ENCODE peak calls at places on chromosomes 2 and 18, in five cellular contexts. Z, S, I, L and D are unnamed samples. For H3K27me3, the result is how much of the 10 kb centered on the place peaks cover.

GRCh38 chr2:85878719-85879390 is 9.9 kb downstream of the ST3GAL5 start:
- DNase-seq in Z (no peak), S (no peak), I (no peak), L (no peak), D (no peak)

GRCh38 chr2:60710707-60711106 is 45.4 kb upstream of the PAPOLG start:
- DNase-seq in Z (no peak), S (no peak), I (no peak), L (no peak), D (peak)

GRCh38 chr2:160332318-160332717 is 132.2 kb upstream of the ITGB6 start:
- DNase-seq in Z (no peak), S (no peak), I (peak), L (no peak), D (no peak)

GRCh38 chr2:214378455-214379103 is 32.3 kb upstream of the VWC2L start:
- DNase-seq in Z (no peak), S (no peak), I (no peak), L (no peak), D (no peak)

GRCh38 chr2:62464608-62465007 is 41.4 kb downstream of the TMEM17 start:
- DNase-seq in Z (no peak), S (no peak), I (no peak), L (no peak), D (no peak)

GRCh38 chr18:11751305-11752115 is 62.4 kb downstream of the GNAL start:
- DNase-seq in Z (no peak), S (no peak), I (peak), L (no peak), D (no peak)

GRCh38 chr2:18833941-18834340 is 244.6 kb upstream of the NT5C1B start:
- DNase-seq in Z (no peak), S (no peak), I (no peak), L (no peak), D (no peak)

GRCh38 chr2:111923271-111923670 is 24.9 kb downstream of the MERTK start:
- DNase-seq in Z (no peak), S (no peak), I (no peak), L (no peak), D (no peak)

GRCh38 chr2:59025157-59025757 is 784.1 kb upstream of the FANCL start:
- DNase-seq in Z (peak), S (no peak), I (peak), L (peak), D (peak)

GRCh38 chr2:199973703-199974102 is 18.3 kb downstream of the MAIP1 start:
- DNase-seq in Z (no peak), S (no peak), I (peak), L (peak), D (no peak)

GRCh38 chr2:101958071-101958470 is 33.7 kb upstream of the IL1R2 start:
- DNase-seq in Z (no peak), S (no peak), I (no peak), L (no peak), D (peak)

GRCh38 chr18:70490008-70490933 is 201.4 kb downstream of the SOCS6 start:
- DNase-seq in Z (peak), S (no peak), I (peak), L (peak), D (peak)

GRCh38 chr2:19643117-19643518 is 258.7 kb downstream of the TTC32 start:
- DNase-seq in Z (no peak), S (peak), I (no peak), L (no peak), D (no peak)

GRCh38 chr2:136108461-136108860 is 9.5 kb downstream of the CXCR4 start:
- DNase-seq in Z (no peak), S (no peak), I (no peak), L (no peak), D (no peak)

GRCh38 chr18:395481-396250 is 104.8 kb downstream of the COLEC12 start:
- DNase-seq in Z (no peak), S (no peak), I (peak), L (no peak), D (no peak)

DNA sequence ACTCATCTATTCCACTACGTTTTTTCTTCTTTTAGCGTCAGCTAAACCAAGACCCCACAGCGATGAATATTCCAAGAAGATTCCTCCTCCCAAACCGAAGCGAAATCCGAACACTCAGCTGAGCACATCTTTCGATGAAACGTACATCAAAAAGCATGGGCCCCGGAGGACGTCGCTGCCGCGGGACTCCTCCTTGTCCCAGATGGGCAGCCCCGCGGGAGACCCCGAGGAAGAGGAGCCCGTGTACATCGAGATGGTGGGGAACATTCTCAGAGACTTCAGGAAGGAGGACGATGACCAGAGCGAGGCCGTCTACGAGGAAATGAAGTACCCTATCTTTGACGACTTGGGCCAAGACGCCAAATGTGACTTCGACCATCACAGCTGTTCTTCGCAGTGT is 182.4 kb downstream of the NYAP2 start:
- DNase-seq in Z (no peak), S (no peak), I (no peak), L (no peak), D (no peak)
- TF ChIP-seq GABPA in Z (no peak), S (no peak), I (no peak), L (no peak), D (no peak)

GRCh38 chr2:96527990-96528679 is 8.4 kb upstream of the ARID5A start:
- DNase-seq in Z (no peak), S (peak), I (no peak), L (no peak), D (peak)
- H3K27me3 ChIP-seq in Z (under half), S (under half), I (under half), L (under half), D (under half)

DNA sequence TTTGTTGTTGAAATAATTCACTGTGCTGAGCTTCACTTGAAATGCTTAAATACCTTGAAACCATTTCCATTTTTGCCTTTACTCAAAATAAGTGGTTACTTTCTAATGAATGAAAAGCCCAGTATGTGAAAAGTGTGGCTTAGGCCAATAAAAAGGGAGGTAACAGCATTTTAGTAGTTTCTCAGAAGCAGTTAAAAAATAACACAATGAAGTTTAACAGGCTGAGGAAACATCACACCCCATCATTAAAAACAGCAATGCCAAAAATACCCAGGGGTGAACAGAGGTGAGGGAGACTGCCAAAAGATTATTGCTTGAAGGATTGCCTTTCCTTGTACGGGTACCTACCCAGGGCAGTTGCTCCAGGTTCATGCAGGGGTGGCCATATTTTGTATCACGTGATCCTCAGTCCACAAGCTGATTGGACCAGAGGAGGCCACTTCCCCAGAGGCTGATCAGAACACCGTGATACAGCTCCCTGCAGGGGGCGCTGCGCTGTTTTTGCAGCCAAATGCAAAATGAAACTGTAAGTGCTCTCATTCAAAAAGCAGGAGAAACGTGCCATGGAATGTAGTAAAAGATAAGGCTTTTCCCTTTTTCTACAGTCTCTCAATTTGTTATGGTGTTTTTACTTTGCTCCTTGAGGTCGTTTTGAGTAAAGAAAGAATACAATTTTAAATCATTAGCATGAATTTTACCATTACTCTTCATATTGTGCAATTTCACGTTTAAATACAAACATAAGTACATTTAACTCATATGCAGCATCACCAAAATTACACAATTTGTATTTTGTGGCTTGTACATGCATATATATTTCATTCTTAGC is 70.2 kb upstream of the SH3BP4 start:
- DNase-seq in Z (peak), S (no peak), I (peak), L (peak), D (peak)
- TF ChIP-seq GABPA in Z (no peak), S (no peak), I (no peak), L (no peak), D (no peak)

GRCh38 chr18:34283506-34283905 is 58.8 kb upstream of the NOL4 start:
- DNase-seq in Z (no peak), S (no peak), I (no peak), L (no peak), D (no peak)

GRCh38 chr18:34280653-34281052 is 55.9 kb upstream of the NOL4 start:
- DNase-seq in Z (no peak), S (no peak), I (no peak), L (no peak), D (no peak)
- H3K27me3 ChIP-seq in Z (under half), S (under half), I (under half), L (under half), D (under half)

GRCh38 chr18:37405229-37405628 is 160.4 kb downstream of the CELF4 start:
- DNase-seq in Z (no peak), S (no peak), I (no peak), L (no peak), D (no peak)

GRCh38 chr18:37408676-37409305 is 156.8 kb downstream of the CELF4 start:
- DNase-seq in Z (no peak), S (no peak), I (no peak), L (no peak), D (no peak)

GRCh38 chr18:37405772-37406171 is 159.8 kb downstream of the CELF4 start:
- DNase-seq in Z (no peak), S (no peak), I (no peak), L (no peak), D (no peak)

GRCh38 chr18:37409870-37410269 is 155.7 kb downstream of the CELF4 start:
- DNase-seq in Z (no peak), S (no peak), I (no peak), L (no peak), D (no peak)

GRCh38 chr18:37407571-37407970 is 158.0 kb downstream of the CELF4 start:
- DNase-seq in Z (no peak), S (no peak), I (no peak), L (no peak), D (no peak)
- TF ChIP-seq GABPA in Z (no peak), S (no peak), I (no peak), L (no peak), D (no peak)

DNA sequence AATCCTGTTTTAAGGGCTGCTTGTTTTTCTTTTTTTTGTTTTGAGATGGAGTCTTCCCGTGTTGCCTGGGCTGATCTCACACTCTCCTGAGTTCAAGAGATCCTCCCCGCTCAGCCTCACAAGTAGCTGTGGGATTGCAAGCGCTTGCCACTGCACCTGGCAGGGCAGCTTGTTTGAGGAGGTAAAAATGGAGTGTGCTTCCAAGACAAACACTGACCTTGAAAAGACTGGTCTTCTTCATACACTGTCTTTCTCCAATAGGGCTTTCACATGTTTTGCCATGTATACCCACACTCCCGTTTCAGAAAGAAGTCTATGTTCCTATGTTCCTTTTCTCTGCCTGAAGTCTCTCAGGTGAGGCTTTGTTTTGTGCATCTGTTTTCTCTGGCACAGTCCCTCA is 32.6 kb upstream of the LDAH start:
- DNase-seq in Z (no peak), S (no peak), I (no peak), L (no peak), D (no peak)
- H3K27me3 ChIP-seq in Z (under half), S (under half), I (under half), L (under half), D (under half)

DNA sequence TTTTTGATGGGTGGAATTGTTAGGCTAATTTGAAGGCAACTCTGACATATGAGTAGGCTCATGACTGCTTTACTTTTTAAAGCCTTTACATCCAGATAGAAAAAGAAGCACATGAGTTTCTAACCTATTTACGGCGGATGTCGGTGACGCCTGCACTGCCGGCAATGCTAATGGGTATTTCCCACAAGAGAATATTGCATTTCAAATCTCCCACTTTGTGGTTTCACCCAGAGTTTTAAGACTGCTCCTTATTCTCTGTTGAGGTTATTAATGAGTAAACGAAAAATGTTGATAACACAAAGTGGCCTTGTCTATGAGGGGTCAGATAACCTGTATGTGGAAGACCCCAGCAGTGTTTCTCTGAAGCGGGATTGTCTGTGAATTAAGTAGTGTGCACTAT is 14.0 kb downstream of the CCDC85A start:
- DNase-seq in Z (no peak), S (no peak), I (no peak), L (no peak), D (no peak)
- TF ChIP-seq GABPA in Z (no peak), S (no peak), I (no peak), L (no peak), D (no peak)